ENCODE peak calls at places on chromosome 1, in seven cellular contexts. One of them, this sample, is unnamed.

GRCh38 chr1:160605205-160605604 is 25.9 kb upstream of the CD84 start:
- DNase-seq in K562: no peak
- DNase-seq in H1: no peak
- DNase-seq in SK-N-SH: no peak
- DNase-seq in HCT116: no peak
- DNase-seq in HepG2: no peak
- DNase-seq in GM12878: no peak
- DNase-seq in this sample: no peak

GRCh38 chr1:161763522-161764098 is 2.5 kb upstream of the ATF6 start:
- DNase-seq in K562: peak
- DNase-seq in H1: no peak
- DNase-seq in SK-N-SH: peak
- DNase-seq in HCT116: peak
- DNase-seq in HepG2: peak
- DNase-seq in GM12878: no peak
- DNase-seq in this sample: peak

GRCh38 chr1:117828206-117828605 is 101.2 kb downstream of the GDAP2 start:
- DNase-seq in K562: no peak
- DNase-seq in H1: no peak
- DNase-seq in SK-N-SH: peak
- DNase-seq in HCT116: no peak
- DNase-seq in HepG2: no peak
- DNase-seq in GM12878: no peak
- DNase-seq in this sample: no peak

GRCh38 chr1:179021873-179022272 is 3.8 kb upstream of the FAM20B start:
- DNase-seq in K562: no peak
- DNase-seq in H1: no peak
- DNase-seq in SK-N-SH: peak
- DNase-seq in HCT116: no peak
- DNase-seq in HepG2: peak
- DNase-seq in GM12878: no peak
- DNase-seq in this sample: no peak

GRCh38 chr1:117658676-117659075 is 52.8 kb downstream of the TENT5C start:
- DNase-seq in K562: no peak
- DNase-seq in H1: no peak
- DNase-seq in SK-N-SH: no peak
- DNase-seq in HCT116: no peak
- DNase-seq in HepG2: no peak
- DNase-seq in GM12878: peak
- DNase-seq in this sample: no peak

GRCh38 chr1:158998781-158999161 is 10.9 kb upstream of the IFI16 start:
- DNase-seq in K562: peak
- DNase-seq in H1: no peak
- DNase-seq in SK-N-SH: peak
- DNase-seq in HCT116: peak
- DNase-seq in HepG2: peak
- DNase-seq in GM12878: peak
- DNase-seq in this sample: peak

GRCh38 chr1:115922806-115923205 is 53.5 kb upstream of the SLC22A15 start:
- DNase-seq in K562: no peak
- DNase-seq in H1: no peak
- DNase-seq in SK-N-SH: no peak
- DNase-seq in HCT116: no peak
- DNase-seq in HepG2: no peak
- DNase-seq in GM12878: no peak
- DNase-seq in this sample: no peak

GRCh38 chr1:42674214-42674613 is 8.0 kb upstream of the YBX1 start:
- DNase-seq in K562: no peak
- DNase-seq in H1: no peak
- DNase-seq in SK-N-SH: no peak
- DNase-seq in HCT116: no peak
- DNase-seq in HepG2: no peak
- DNase-seq in GM12878: no peak
- DNase-seq in this sample: no peak

GRCh38 chr1:149993764-149994163 is 16.8 kb downstream of the OTUD7B start:
- DNase-seq in K562: no peak
- DNase-seq in H1: no peak
- DNase-seq in SK-N-SH: no peak
- DNase-seq in HCT116: no peak
- DNase-seq in HepG2: no peak
- DNase-seq in GM12878: no peak
- DNase-seq in this sample: no peak

GRCh38 chr1:114758251-114758832 is 558 bp upstream of the CSDE1 start:
- DNase-seq in K562: no peak
- DNase-seq in H1: no peak
- DNase-seq in SK-N-SH: peak
- DNase-seq in HCT116: no peak
- DNase-seq in HepG2: peak
- DNase-seq in GM12878: no peak
- DNase-seq in this sample: no peak

GRCh38 chr1:209080170-209080781 is 503.2 kb upstream of the CAMK1G start:
- DNase-seq in K562: no peak
- DNase-seq in H1: no peak
- DNase-seq in SK-N-SH: no peak
- DNase-seq in HCT116: no peak
- DNase-seq in HepG2: no peak
- DNase-seq in GM12878: no peak
- DNase-seq in this sample: no peak

GRCh38 chr1:238252033-238252802 is 361.5 kb upstream of the ZP4 start:
- DNase-seq in K562: no peak
- DNase-seq in H1: peak
- DNase-seq in SK-N-SH: peak
- DNase-seq in HCT116: no peak
- DNase-seq in HepG2: no peak
- DNase-seq in GM12878: no peak
- DNase-seq in this sample: peak

GRCh38 chr1:67118191-67118590 is 16.6 kb downstream of the C1orf141 start:
- DNase-seq in K562: no peak
- DNase-seq in H1: no peak
- DNase-seq in SK-N-SH: no peak
- DNase-seq in HCT116: no peak
- DNase-seq in HepG2: no peak
- DNase-seq in GM12878: no peak
- DNase-seq in this sample: no peak

GRCh38 chr1:53328009-53328489 is at the start of gene LRP8:
- DNase-seq in K562: peak
- DNase-seq in H1: no peak
- DNase-seq in SK-N-SH: peak
- DNase-seq in HCT116: peak
- DNase-seq in HepG2: peak
- DNase-seq in GM12878: no peak
- DNase-seq in this sample: no peak

GRCh38 chr1:183877321-183877720 is 72.4 kb downstream of the RGL1 start:
- DNase-seq in K562: no peak
- DNase-seq in H1: no peak
- DNase-seq in SK-N-SH: no peak
- DNase-seq in HCT116: no peak
- DNase-seq in HepG2: no peak
- DNase-seq in GM12878: no peak
- DNase-seq in this sample: no peak

GRCh38 chr1:187844313-187844712 is 1015.6 kb downstream of the PLA2G4A start:
- DNase-seq in K562: no peak
- DNase-seq in H1: no peak
- DNase-seq in SK-N-SH: no peak
- DNase-seq in HCT116: no peak
- DNase-seq in HepG2: no peak
- DNase-seq in GM12878: no peak
- DNase-seq in this sample: no peak

GRCh38 chr1:207004931-207005830 is 27.4 kb downstream of the C1orf116 start:
- DNase-seq in K562: peak
- DNase-seq in H1: no peak
- DNase-seq in SK-N-SH: peak
- DNase-seq in HCT116: peak
- DNase-seq in HepG2: peak
- DNase-seq in GM12878: peak
- DNase-seq in this sample: peak

DNA sequence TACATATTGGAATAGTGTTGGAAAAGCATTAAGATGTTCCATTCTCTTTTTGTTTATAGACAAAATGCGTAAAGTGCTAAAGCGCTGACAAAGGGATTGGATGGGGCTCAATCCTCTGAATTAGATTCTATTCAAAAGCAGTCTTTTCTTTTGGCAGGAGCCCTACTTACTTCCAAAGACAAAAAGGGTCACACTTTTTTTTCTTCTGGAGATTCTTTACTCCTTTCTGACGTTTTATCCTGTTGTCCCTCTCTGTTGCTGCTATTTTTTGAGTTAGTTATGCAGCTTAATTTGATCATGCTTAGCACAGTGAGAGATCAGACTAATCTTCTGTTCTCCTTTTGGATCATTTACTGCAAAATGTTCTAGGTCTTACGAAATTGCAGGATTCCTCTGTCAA is 656.5 kb upstream of the ADGRL2 start:
- DNase-seq in K562: no peak
- DNase-seq in H1: no peak
- DNase-seq in SK-N-SH: no peak
- DNase-seq in HCT116: no peak
- DNase-seq in HepG2: no peak
- DNase-seq in GM12878: no peak
- DNase-seq in this sample: no peak
- TF ChIP-seq SIN3A in K562: no peak
- TF ChIP-seq SIN3A in H1: no peak
- TF ChIP-seq SIN3A in SK-N-SH: no peak
- TF ChIP-seq SIN3A in HCT116: no peak
- TF ChIP-seq SIN3A in HepG2: no peak
- TF ChIP-seq SIN3A in GM12878: no peak
- TF ChIP-seq SIN3A in this sample: no peak

GRCh38 chr1:199313444-199313843 is 674.6 kb downstream of the PTPRC start:
- DNase-seq in K562: no peak
- DNase-seq in H1: no peak
- DNase-seq in SK-N-SH: no peak
- DNase-seq in HCT116: no peak
- DNase-seq in HepG2: no peak
- DNase-seq in GM12878: no peak
- DNase-seq in this sample: no peak

GRCh38 chr1:199308349-199308846 is 669.6 kb downstream of the PTPRC start:
- DNase-seq in K562: no peak
- DNase-seq in H1: no peak
- DNase-seq in SK-N-SH: no peak
- DNase-seq in HCT116: no peak
- DNase-seq in HepG2: no peak
- DNase-seq in GM12878: no peak
- DNase-seq in this sample: no peak

GRCh38 chr1:199311478-199312242 is 672.8 kb downstream of the PTPRC start:
- DNase-seq in K562: no peak
- DNase-seq in H1: peak
- DNase-seq in SK-N-SH: no peak
- DNase-seq in HCT116: no peak
- DNase-seq in HepG2: no peak
- DNase-seq in GM12878: no peak
- DNase-seq in this sample: no peak

GRCh38 chr1:199310701-199311100 is 671.9 kb downstream of the PTPRC start:
- DNase-seq in K562: no peak
- DNase-seq in H1: no peak
- DNase-seq in SK-N-SH: no peak
- DNase-seq in HCT116: no peak
- DNase-seq in HepG2: no peak
- DNase-seq in GM12878: no peak
- DNase-seq in this sample: no peak

DNA sequence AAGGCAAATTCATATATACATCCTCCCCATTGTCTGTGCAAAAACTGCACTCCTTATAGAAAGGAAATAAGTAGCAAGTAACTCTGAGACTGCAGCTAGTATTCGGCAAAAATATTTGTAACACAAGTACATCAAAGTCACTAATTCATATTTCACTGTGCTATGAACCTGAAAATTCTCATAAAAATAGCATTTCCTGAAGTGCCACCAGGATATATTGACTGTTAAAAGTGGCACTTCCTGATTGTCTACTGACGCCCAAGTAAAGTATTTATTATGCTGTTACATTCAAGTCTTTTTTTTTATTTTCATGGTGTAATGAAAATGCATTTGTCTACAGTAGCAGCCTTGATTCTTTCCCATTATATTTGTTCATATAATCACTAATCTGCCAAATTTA is 673.8 kb downstream of the PTPRC start:
- DNase-seq in K562: no peak
- DNase-seq in H1: no peak
- DNase-seq in SK-N-SH: no peak
- DNase-seq in HCT116: no peak
- DNase-seq in HepG2: no peak
- DNase-seq in GM12878: no peak
- DNase-seq in this sample: no peak
- TF ChIP-seq SIN3A in K562: no peak
- TF ChIP-seq SIN3A in H1: no peak
- TF ChIP-seq SIN3A in SK-N-SH: no peak
- TF ChIP-seq SIN3A in HCT116: no peak
- TF ChIP-seq SIN3A in HepG2: no peak
- TF ChIP-seq SIN3A in GM12878: no peak
- TF ChIP-seq SIN3A in this sample: no peak

DNA sequence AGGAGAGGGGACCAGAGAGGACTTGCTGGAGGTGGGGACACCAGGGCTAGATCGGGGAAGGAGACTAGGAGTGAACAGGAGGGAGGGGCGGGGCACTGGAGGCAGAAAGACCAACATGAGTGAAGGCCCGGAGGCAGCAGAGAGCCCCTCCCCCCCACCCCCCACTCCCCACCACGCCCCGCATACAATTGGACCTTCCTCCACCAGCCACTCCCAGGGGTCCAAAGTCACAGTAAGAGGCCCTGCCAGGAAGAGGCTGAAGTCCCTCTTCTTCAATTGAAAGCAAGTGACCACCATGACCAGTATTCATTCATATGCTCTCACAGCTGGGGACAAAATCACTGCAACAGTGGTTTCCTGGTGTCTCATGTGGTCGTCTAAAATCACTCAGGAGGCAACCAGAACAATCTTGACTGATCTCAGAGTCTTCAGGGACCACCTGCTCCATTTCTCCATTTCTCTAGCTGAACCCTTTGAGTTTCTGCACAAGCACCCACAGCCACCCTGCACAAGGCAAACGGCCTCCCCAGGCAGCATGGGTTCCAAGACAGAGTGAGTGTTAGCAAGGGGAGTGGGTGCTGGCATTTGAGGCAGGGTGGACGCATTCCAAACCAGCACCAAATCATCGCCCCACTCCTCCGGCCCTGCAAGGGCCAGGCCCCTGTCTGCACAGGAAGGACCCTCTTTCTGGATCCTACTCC is 17.0 kb upstream of the MATN1 start:
- DNase-seq in K562: no peak
- DNase-seq in H1: no peak
- DNase-seq in SK-N-SH: no peak
- DNase-seq in HCT116: no peak
- DNase-seq in HepG2: peak
- DNase-seq in GM12878: no peak
- DNase-seq in this sample: no peak
- TF ChIP-seq SIN3A in K562: no peak
- TF ChIP-seq SIN3A in H1: no peak
- TF ChIP-seq SIN3A in SK-N-SH: no peak
- TF ChIP-seq SIN3A in HCT116: no peak
- TF ChIP-seq SIN3A in HepG2: no peak
- TF ChIP-seq SIN3A in GM12878: no peak
- TF ChIP-seq SIN3A in this sample: no peak

GRCh38 chr1:1122981-1123480 is 7.1 kb upstream of the C1orf159 start:
- DNase-seq in K562: no peak
- DNase-seq in H1: no peak
- DNase-seq in SK-N-SH: peak
- DNase-seq in HCT116: no peak
- DNase-seq in HepG2: peak
- DNase-seq in GM12878: no peak
- DNase-seq in this sample: no peak
- TF ChIP-seq SIN3A in K562: no peak
- TF ChIP-seq SIN3A in H1: no peak
- TF ChIP-seq SIN3A in SK-N-SH: no peak
- TF ChIP-seq SIN3A in HCT116: no peak
- TF ChIP-seq SIN3A in HepG2: no peak
- TF ChIP-seq SIN3A in GM12878: no peak
- TF ChIP-seq SIN3A in this sample: no peak